ENCODE peak calls at places on chromosomes 3 and 15, in ten cellular contexts. X, V, I, J, C, D, O, U, B and F are unnamed samples.

GRCh38 chr3:13144163-13145023 is 71.2 kb upstream of the IQSEC1 start:
- DNase-seq in X (no peak), V (no peak), I (peak; percentile 41), J (no peak), C (no peak), D (peak; percentile 43), O (no peak), U (no peak), B (no peak), F (peak; percentile 23)

GRCh38 chr15:67174864-67175573 is 79.4 kb downstream of the AAGAB start:
- DNase-seq in X (peak; percentile 84), V (no peak), I (peak; percentile 96), J (no peak), C (no peak), D (peak; percentile 48), O (no peak), U (peak; percentile 52), B (no peak), F (peak; percentile 69)

GRCh38 chr3:13536832-13537231 is 12.1 kb upstream of the FBLN2 start:
- DNase-seq in X (no peak), V (peak; percentile 54), I (no peak), J (no peak), C (no peak), D (no peak), O (no peak), U (no peak), B (no peak), F (no peak)

GRCh38 chr3:13385373-13385965 is 34.7 kb downstream of the NUP210 start:
- DNase-seq in X (no peak), V (no peak), I (no peak), J (no peak), C (no peak), D (no peak), O (no peak), U (peak; percentile 47), B (no peak), F (no peak)

GRCh38 chr15:90557651-90558084 is 27.9 kb downstream of the CRTC3 start:
- DNase-seq in X (no peak), V (no peak), I (no peak), J (peak; percentile 50), C (no peak), D (peak; percentile 67), O (no peak), U (peak; percentile 86), B (no peak), F (peak; percentile 56)

GRCh38 chr15:61173899-61174689 is 55.0 kb downstream of the RORA start:
- DNase-seq in X (no peak), V (no peak), I (no peak), J (no peak), C (no peak), D (no peak), O (no peak), U (no peak), B (no peak), F (no peak)

GRCh38 chr3:197501496-197501878 is 54.3 kb downstream of the BDH1 start:
- DNase-seq in X (peak; percentile 31), V (no peak), I (no peak), J (no peak), C (peak; percentile 35), D (no peak), O (no peak), U (peak; percentile 41), B (no peak), F (peak; percentile 73)

GRCh38 chr15:68489426-68489825 is 57.5 kb upstream of the ITGA11 start:
- DNase-seq in X (no peak), V (no peak), I (no peak), J (no peak), C (no peak), D (no peak), O (no peak), U (peak; percentile 65), B (no peak), F (no peak)

GRCh38 chr3:184523825-184524615 is 37.6 kb upstream of the EPHB3 start:
- DNase-seq in X (peak; percentile 31), V (no peak), I (peak; percentile 88), J (no peak), C (peak; percentile 31), D (no peak), O (no peak), U (peak; percentile 67), B (peak; percentile 8), F (no peak)

GRCh38 chr3:154177406-154177805 is 56.2 kb downstream of the ARHGEF26 start:
- DNase-seq in X (no peak), V (no peak), I (peak; percentile 76), J (no peak), C (no peak), D (no peak), O (no peak), U (no peak), B (no peak), F (no peak)

GRCh38 chr3:43638594-43639447 is 17.0 kb upstream of the ANO10 start:
- DNase-seq in X (peak; percentile 54), V (no peak), I (peak; percentile 82), J (no peak), C (no peak), D (no peak), O (no peak), U (peak; percentile 54), B (peak; percentile 5), F (peak; percentile 73)

GRCh38 chr15:99438222-99438592 is 127.6 kb upstream of the MEF2A start:
- DNase-seq in X (no peak), V (no peak), I (no peak), J (no peak), C (no peak), D (peak; percentile 40), O (no peak), U (no peak), B (no peak), F (no peak)

GRCh38 chr15:91158415-91159394 is 58.6 kb downstream of the SV2B start:
- DNase-seq in X (no peak), V (no peak), I (no peak), J (no peak), C (no peak), D (no peak), O (no peak), U (no peak), B (no peak), F (no peak)

GRCh38 chr15:67147410-67147949 is 82.1 kb downstream of the SMAD3 start:
- DNase-seq in X (no peak), V (no peak), I (peak; percentile 77), J (no peak), C (no peak), D (no peak), O (no peak), U (no peak), B (no peak), F (peak; percentile 37)

GRCh38 chr15:33059184-33059583 is 135.3 kb downstream of the FMN1 start:
- DNase-seq in X (no peak), V (no peak), I (no peak), J (no peak), C (no peak), D (no peak), O (no peak), U (peak; percentile 20), B (no peak), F (no peak)

GRCh38 chr3:100335137-100335833 is 728 bp downstream of the NIT2 start:
- DNase-seq in X (peak; percentile 26), V (peak; percentile 31), I (no peak), J (no peak), C (no peak), D (no peak), O (peak; percentile 33), U (no peak), B (no peak), F (peak; percentile 35)

GRCh38 chr3:186099178-186099577 is 9.7 kb downstream of the ETV5 start:
- DNase-seq in X (no peak), V (no peak), I (no peak), J (peak; percentile 52), C (peak; percentile 97), D (peak; percentile 76), O (no peak), U (peak; percentile 55), B (no peak), F (no peak)

GRCh38 chr3:9401986-9402385 is 4.6 kb downstream of the SETD5 start:
- DNase-seq in X (no peak), V (no peak), I (no peak), J (no peak), C (no peak), D (no peak), O (no peak), U (no peak), B (no peak), F (no peak)

GRCh38 chr3:88003115-88003755 is 55.6 kb downstream of the CGGBP1 start:
- DNase-seq in X (peak; percentile 63), V (no peak), I (no peak), J (no peak), C (no peak), D (no peak), O (no peak), U (peak; percentile 23), B (peak; percentile 16), F (no peak)

GRCh38 chr3:97497138-97497537 is 267.4 kb upstream of the ARL6 start:
- DNase-seq in X (no peak), V (no peak), I (no peak), J (no peak), C (no peak), D (no peak), O (no peak), U (no peak), B (no peak), F (no peak)

GRCh38 chr15:70420421-70421196 is 322.9 kb upstream of the TLE3 start:
- DNase-seq in X (no peak), V (no peak), I (no peak), J (no peak), C (no peak), D (no peak), O (no peak), U (no peak), B (no peak), F (no peak)

GRCh38 chr15:40481671-40482070 is 10.9 kb downstream of the CHST14 start:
- DNase-seq in X (no peak), V (no peak), I (no peak), J (no peak), C (no peak), D (no peak), O (no peak), U (no peak), B (no peak), F (no peak)

GRCh38 chr15:82040862-82041261 is 5.0 kb downstream of the MEX3B start:
- DNase-seq in X (no peak), V (peak; percentile 80), I (peak; percentile 71), J (peak; percentile 27), C (peak; percentile 4), D (no peak), O (no peak), U (no peak), B (peak; percentile 83), F (no peak)

GRCh38 chr15:99727733-99728132 is 5.5 kb downstream of the LYSMD4 start:
- DNase-seq in X (no peak), V (no peak), I (no peak), J (no peak), C (no peak), D (no peak), O (no peak), U (no peak), B (no peak), F (no peak)

GRCh38 chr3:193780810-193781472 is 187.9 kb downstream of the OPA1 start:
- DNase-seq in X (peak; percentile 64), V (no peak), I (peak; percentile 97), J (peak; percentile 58), C (no peak), D (peak; percentile 81), O (peak; percentile 28), U (peak; percentile 71), B (peak; percentile 4), F (peak; percentile 27)

GRCh38 chr3:58577269-58577821 is at the start of gene FAM107A:
- DNase-seq in X (peak; percentile 30), V (no peak), I (peak; percentile 70), J (peak; percentile 63), C (no peak), D (no peak), O (no peak), U (peak; percentile 60), B (no peak), F (peak; percentile 52)

GRCh38 chr15:88018865-88019626 is 237.5 kb downstream of the NTRK3 start:
- DNase-seq in X (no peak), V (no peak), I (peak; percentile 62), J (no peak), C (no peak), D (no peak), O (no peak), U (peak; percentile 87), B (no peak), F (no peak)